ENCODE peak calls at places on chromosomes 13 and 19, in seven cellular contexts. One of them, this sample, is unnamed.

GRCh38 chr13:35720690-35721554 is 244.4 kb upstream of the MAB21L1 start:
- DNase-seq in PC-9: no peak
- DNase-seq in ovary: peak; percentile 58
- DNase-seq in psoas muscle: peak; percentile 64
- DNase-seq in HAP-1: peak; percentile 24
- DNase-seq in lower lobe of right lung: peak; percentile 52
- DNase-seq in effector memory CD4-positive, alpha-beta T cell: no peak
- DNase-seq in this sample: no peak

GRCh38 chr19:24140099-24140498 is 53.1 kb downstream of the ZNF254 start:
- DNase-seq in lower lobe of right lung: no peak
- DNase-seq in psoas muscle: no peak
- DNase-seq in ovary: no peak
- DNase-seq in effector memory CD4-positive, alpha-beta T cell: no peak
- DNase-seq in PC-9: no peak
- DNase-seq in HAP-1: no peak
- DNase-seq in this sample: no peak

GRCh38 chr19:47492571-47493377 is 8.8 kb upstream of the KPTN start:
- DNase-seq in ovary: no peak
- DNase-seq in lower lobe of right lung: no peak
- DNase-seq in effector memory CD4-positive, alpha-beta T cell: no peak
- DNase-seq in HAP-1: no peak
- DNase-seq in PC-9: no peak
- DNase-seq in psoas muscle: peak; percentile 42
- DNase-seq in this sample: no peak

GRCh38 chr13:106151056-106151699 is 384.3 kb downstream of the EFNB2 start:
- DNase-seq in psoas muscle: no peak
- DNase-seq in lower lobe of right lung: no peak
- DNase-seq in ovary: no peak
- DNase-seq in HAP-1: peak; percentile 43
- DNase-seq in PC-9: peak; percentile 99
- DNase-seq in effector memory CD4-positive, alpha-beta T cell: no peak
- DNase-seq in this sample: no peak

GRCh38 chr13:23558675-23559536 is 11.3 kb upstream of the TNFRSF19 start:
- DNase-seq in effector memory CD4-positive, alpha-beta T cell: no peak
- DNase-seq in PC-9: peak; percentile 70
- DNase-seq in lower lobe of right lung: peak; percentile 71
- DNase-seq in psoas muscle: peak; percentile 82
- DNase-seq in ovary: peak; percentile 45
- DNase-seq in HAP-1: peak; percentile 78
- DNase-seq in this sample: peak; percentile 85

GRCh38 chr19:23273022-23273593 is 22.9 kb upstream of the ZNF724 start:
- DNase-seq in psoas muscle: peak; percentile 47
- DNase-seq in ovary: no peak
- DNase-seq in HAP-1: no peak
- DNase-seq in PC-9: no peak
- DNase-seq in lower lobe of right lung: no peak
- DNase-seq in effector memory CD4-positive, alpha-beta T cell: no peak
- DNase-seq in this sample: peak; percentile 60

GRCh38 chr19:18605196-18605545 is 1.4 kb downstream of the CRLF1 start:
- DNase-seq in effector memory CD4-positive, alpha-beta T cell: no peak
- DNase-seq in psoas muscle: no peak
- DNase-seq in HAP-1: no peak
- DNase-seq in PC-9: no peak
- DNase-seq in ovary: no peak
- DNase-seq in lower lobe of right lung: no peak
- DNase-seq in this sample: no peak

GRCh38 chr13:72970956-72971355 is 87.8 kb upstream of the KLF5 start:
- DNase-seq in HAP-1: peak; percentile 68
- DNase-seq in psoas muscle: no peak
- DNase-seq in lower lobe of right lung: no peak
- DNase-seq in ovary: no peak
- DNase-seq in effector memory CD4-positive, alpha-beta T cell: no peak
- DNase-seq in PC-9: no peak
- DNase-seq in this sample: no peak

GRCh38 chr13:74667656-74668055 is 533.5 kb upstream of the KLF12 start:
- DNase-seq in psoas muscle: no peak
- DNase-seq in HAP-1: no peak
- DNase-seq in PC-9: no peak
- DNase-seq in ovary: no peak
- DNase-seq in lower lobe of right lung: no peak
- DNase-seq in effector memory CD4-positive, alpha-beta T cell: no peak
- DNase-seq in this sample: no peak

GRCh38 chr13:92602560-92602959 is 624.0 kb upstream of the GPC6 start:
- DNase-seq in HAP-1: no peak
- DNase-seq in psoas muscle: no peak
- DNase-seq in PC-9: no peak
- DNase-seq in effector memory CD4-positive, alpha-beta T cell: no peak
- DNase-seq in lower lobe of right lung: no peak
- DNase-seq in ovary: no peak
- DNase-seq in this sample: no peak

GRCh38 chr13:51780099-51780498 is 23.9 kb downstream of the DHRS12 start:
- DNase-seq in psoas muscle: no peak
- DNase-seq in PC-9: no peak
- DNase-seq in lower lobe of right lung: no peak
- DNase-seq in ovary: no peak
- DNase-seq in HAP-1: no peak
- DNase-seq in effector memory CD4-positive, alpha-beta T cell: no peak
- DNase-seq in this sample: no peak

GRCh38 chr19:35755550-35756371 is 1.1 kb downstream of the HSPB6 start:
- DNase-seq in HAP-1: no peak
- DNase-seq in psoas muscle: peak; percentile 97
- DNase-seq in PC-9: no peak
- DNase-seq in ovary: peak; percentile 95
- DNase-seq in lower lobe of right lung: no peak
- DNase-seq in effector memory CD4-positive, alpha-beta T cell: peak; percentile 45
- DNase-seq in this sample: peak; percentile 94

GRCh38 chr19:8973501-8974091 is 36.6 kb downstream of the MUC16 start:
- DNase-seq in ovary: no peak
- DNase-seq in HAP-1: no peak
- DNase-seq in lower lobe of right lung: no peak
- DNase-seq in effector memory CD4-positive, alpha-beta T cell: no peak
- DNase-seq in PC-9: peak; percentile 31
- DNase-seq in psoas muscle: no peak
- DNase-seq in this sample: no peak

GRCh38 chr13:60258349-60258748 is 94.6 kb upstream of the DIAPH3 start:
- DNase-seq in HAP-1: no peak
- DNase-seq in ovary: no peak
- DNase-seq in PC-9: no peak
- DNase-seq in psoas muscle: no peak
- DNase-seq in lower lobe of right lung: no peak
- DNase-seq in effector memory CD4-positive, alpha-beta T cell: no peak
- DNase-seq in this sample: no peak

GRCh38 chr19:47253970-47254369 is 2.4 kb upstream of the CCDC9 start:
- DNase-seq in HAP-1: no peak
- DNase-seq in ovary: no peak
- DNase-seq in effector memory CD4-positive, alpha-beta T cell: no peak
- DNase-seq in psoas muscle: no peak
- DNase-seq in PC-9: no peak
- DNase-seq in lower lobe of right lung: no peak
- DNase-seq in this sample: no peak

GRCh38 chr19:10505583-10506229 is 2.5 kb upstream of the KEAP1 start:
- DNase-seq in PC-9: no peak
- DNase-seq in ovary: peak; percentile 49
- DNase-seq in effector memory CD4-positive, alpha-beta T cell: peak; percentile 55
- DNase-seq in lower lobe of right lung: peak; percentile 87
- DNase-seq in psoas muscle: peak; percentile 88
- DNase-seq in HAP-1: peak; percentile 52
- DNase-seq in this sample: peak; percentile 76

GRCh38 chr13:48571121-48571901 is 38.4 kb upstream of the RCBTB2 start:
- DNase-seq in effector memory CD4-positive, alpha-beta T cell: no peak
- DNase-seq in ovary: peak; percentile 25
- DNase-seq in psoas muscle: no peak
- DNase-seq in HAP-1: no peak
- DNase-seq in PC-9: no peak
- DNase-seq in lower lobe of right lung: no peak
- DNase-seq in this sample: no peak
- H3K4me1 ChIP-seq in effector memory CD4-positive, alpha-beta T cell: peaks cover 19% of the 10 kb centered on the region
- H3K4me1 ChIP-seq in ovary: peaks cover 8% of the 10 kb centered on the region
- H3K4me1 ChIP-seq in psoas muscle: peaks cover 67% of the 10 kb centered on the region
- H3K4me1 ChIP-seq in HAP-1: peaks cover 3% of the 10 kb centered on the region
- H3K4me1 ChIP-seq in PC-9: no peaks in the 10 kb centered on the region
- H3K4me1 ChIP-seq in lower lobe of right lung: peaks cover 64% of the 10 kb centered on the region
- H3K4me1 ChIP-seq in this sample: peaks cover 62% of the 10 kb centered on the region

GRCh38 chr13:40665061-40665753 is 1.2 kb downstream of the FOXO1 start:
- DNase-seq in ovary: peak; percentile 39
- DNase-seq in lower lobe of right lung: peak; percentile 69
- DNase-seq in PC-9: no peak
- DNase-seq in effector memory CD4-positive, alpha-beta T cell: peak; percentile 6
- DNase-seq in psoas muscle: peak; percentile 68
- DNase-seq in HAP-1: no peak
- DNase-seq in this sample: no peak

GRCh38 chr13:40665754-40666057 is 735 bp downstream of the FOXO1 start:
- DNase-seq in psoas muscle: no peak
- DNase-seq in effector memory CD4-positive, alpha-beta T cell: peak; percentile 39
- DNase-seq in lower lobe of right lung: no peak
- DNase-seq in PC-9: no peak
- DNase-seq in ovary: no peak
- DNase-seq in HAP-1: no peak
- DNase-seq in this sample: no peak

GRCh38 chr13:40667622-40667978 is 1.2 kb upstream of the FOXO1 start:
- DNase-seq in HAP-1: no peak
- DNase-seq in psoas muscle: no peak
- DNase-seq in effector memory CD4-positive, alpha-beta T cell: no peak
- DNase-seq in lower lobe of right lung: no peak
- DNase-seq in PC-9: no peak
- DNase-seq in ovary: peak; percentile 47
- DNase-seq in this sample: no peak

GRCh38 chr13:40666905-40667621 is 622 bp upstream of the FOXO1 start:
- DNase-seq in effector memory CD4-positive, alpha-beta T cell: no peak
- DNase-seq in lower lobe of right lung: peak; percentile 87
- DNase-seq in HAP-1: no peak
- DNase-seq in PC-9: no peak
- DNase-seq in psoas muscle: peak; percentile 75
- DNase-seq in ovary: peak; percentile 55
- DNase-seq in this sample: no peak

DNA sequence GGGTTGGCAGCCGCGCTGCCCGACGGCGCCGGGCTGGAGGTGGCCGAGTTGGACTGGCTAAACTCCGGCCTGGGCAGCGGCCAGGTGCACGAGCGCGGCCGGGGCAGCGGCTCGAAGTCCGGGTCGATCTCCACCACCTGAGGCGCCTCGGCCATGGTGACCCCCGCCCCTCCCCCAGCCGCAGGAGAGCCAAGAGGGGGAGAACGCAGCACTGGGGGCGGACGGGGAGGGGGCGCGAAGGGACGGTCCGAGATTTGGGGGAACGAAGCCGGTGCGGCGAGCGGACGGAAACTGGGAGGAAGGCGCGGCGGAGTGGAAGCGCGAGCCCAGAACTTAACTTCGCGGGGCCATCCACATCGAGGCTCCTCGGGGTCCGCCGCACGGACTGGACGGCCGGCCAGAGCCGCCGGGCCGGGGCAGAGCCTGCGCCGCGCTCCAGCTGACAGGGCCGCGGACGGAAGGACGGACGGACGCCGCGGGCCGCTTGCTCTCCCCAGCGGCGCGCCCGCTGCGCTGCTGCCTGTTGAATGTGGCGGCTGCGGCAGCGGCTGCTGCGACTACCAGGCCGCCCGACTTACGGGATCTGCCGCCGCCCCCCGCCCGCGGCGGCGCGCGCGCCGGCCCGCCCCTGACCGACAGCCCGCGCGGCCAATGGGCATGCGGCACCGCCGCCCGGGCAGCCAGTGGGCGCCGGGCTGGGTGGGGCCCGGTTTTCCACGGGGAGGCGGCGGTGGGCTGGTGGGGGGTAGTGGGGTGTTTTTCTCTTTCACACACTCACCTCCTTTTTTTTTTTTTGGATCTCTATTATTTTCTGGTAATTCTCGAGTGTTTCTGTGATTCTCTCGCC is at the start of gene FOXO1:
- DNase-seq in psoas muscle: peak; percentile 95
- DNase-seq in PC-9: peak; percentile 58
- DNase-seq in ovary: peak; percentile 91
- DNase-seq in HAP-1: peak; percentile 69
- DNase-seq in effector memory CD4-positive, alpha-beta T cell: peak; percentile 79
- DNase-seq in lower lobe of right lung: peak; percentile 92
- DNase-seq in this sample: peak; percentile 89
- H3K4me1 ChIP-seq in psoas muscle: peaks cover 31% of the 10 kb centered on the region
- H3K4me1 ChIP-seq in PC-9: peaks cover 23% of the 10 kb centered on the region
- H3K4me1 ChIP-seq in ovary: peaks cover 7% of the 10 kb centered on the region
- H3K4me1 ChIP-seq in HAP-1: peaks cover 16% of the 10 kb centered on the region
- H3K4me1 ChIP-seq in effector memory CD4-positive, alpha-beta T cell: peaks cover 30% of the 10 kb centered on the region
- H3K4me1 ChIP-seq in lower lobe of right lung: peaks cover 39% of the 10 kb centered on the region
- H3K4me1 ChIP-seq in this sample: peaks cover 38% of the 10 kb centered on the region

GRCh38 chr19:12993562-12993961 is 1.7 kb upstream of the NFIX start:
- DNase-seq in lower lobe of right lung: no peak
- DNase-seq in psoas muscle: no peak
- DNase-seq in PC-9: no peak
- DNase-seq in HAP-1: no peak
- DNase-seq in ovary: no peak
- DNase-seq in effector memory CD4-positive, alpha-beta T cell: no peak
- DNase-seq in this sample: no peak

GRCh38 chr19:12990447-12990846 is 4.8 kb upstream of the NFIX start:
- DNase-seq in HAP-1: no peak
- DNase-seq in effector memory CD4-positive, alpha-beta T cell: no peak
- DNase-seq in PC-9: no peak
- DNase-seq in lower lobe of right lung: no peak
- DNase-seq in ovary: no peak
- DNase-seq in psoas muscle: no peak
- DNase-seq in this sample: no peak

GRCh38 chr19:12991296-12991695 is 4.0 kb upstream of the NFIX start:
- DNase-seq in PC-9: no peak
- DNase-seq in HAP-1: no peak
- DNase-seq in psoas muscle: no peak
- DNase-seq in effector memory CD4-positive, alpha-beta T cell: no peak
- DNase-seq in ovary: no peak
- DNase-seq in lower lobe of right lung: no peak
- DNase-seq in this sample: no peak

GRCh38 chr19:12992729-12993128 is 2.5 kb upstream of the NFIX start:
- DNase-seq in psoas muscle: no peak
- DNase-seq in PC-9: no peak
- DNase-seq in lower lobe of right lung: no peak
- DNase-seq in ovary: no peak
- DNase-seq in effector memory CD4-positive, alpha-beta T cell: no peak
- DNase-seq in HAP-1: no peak
- DNase-seq in this sample: no peak

DNA sequence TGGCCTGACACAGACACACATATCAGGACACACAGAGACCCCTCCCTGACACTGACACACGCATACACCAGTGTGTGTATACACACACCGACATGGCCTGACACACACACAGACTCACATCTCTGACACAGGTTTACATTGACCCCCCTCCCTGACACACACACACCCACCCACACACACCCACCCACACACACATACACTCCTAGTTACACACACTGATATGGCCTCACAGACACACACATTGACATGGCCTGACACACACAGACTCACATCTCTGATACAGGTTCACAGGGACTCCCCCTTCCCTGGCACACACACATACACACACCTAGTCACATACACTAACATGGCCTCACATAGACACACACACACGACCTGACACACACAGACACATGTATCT is 4.4 kb upstream of the NFIX start:
- DNase-seq in ovary: no peak
- DNase-seq in effector memory CD4-positive, alpha-beta T cell: no peak
- DNase-seq in psoas muscle: no peak
- DNase-seq in PC-9: no peak
- DNase-seq in HAP-1: no peak
- DNase-seq in lower lobe of right lung: no peak
- DNase-seq in this sample: no peak
- H3K4me1 ChIP-seq in ovary: peaks cover 3% of the 10 kb centered on the region
- H3K4me1 ChIP-seq in effector memory CD4-positive, alpha-beta T cell: peaks cover 4% of the 10 kb centered on the region
- H3K4me1 ChIP-seq in psoas muscle: peaks cover 2% of the 10 kb centered on the region
- H3K4me1 ChIP-seq in PC-9: peaks cover 5% of the 10 kb centered on the region
- H3K4me1 ChIP-seq in HAP-1: peaks cover 3% of the 10 kb centered on the region
- H3K4me1 ChIP-seq in lower lobe of right lung: no peaks in the 10 kb centered on the region
- H3K4me1 ChIP-seq in this sample: peaks cover 5% of the 10 kb centered on the region

GRCh38 chr19:33815410-33816340 is 19.0 kb downstream of the KCTD15 start:
- DNase-seq in lower lobe of right lung: peak; percentile 28
- DNase-seq in psoas muscle: no peak
- DNase-seq in effector memory CD4-positive, alpha-beta T cell: no peak
- DNase-seq in ovary: no peak
- DNase-seq in HAP-1: no peak
- DNase-seq in PC-9: no peak
- DNase-seq in this sample: no peak
- H3K4me1 ChIP-seq in lower lobe of right lung: peaks cover 45% of the 10 kb centered on the region
- H3K4me1 ChIP-seq in psoas muscle: peaks cover 7% of the 10 kb centered on the region
- H3K4me1 ChIP-seq in effector memory CD4-positive, alpha-beta T cell: peaks cover 14% of the 10 kb centered on the region
- H3K4me1 ChIP-seq in ovary: peaks cover 10% of the 10 kb centered on the region
- H3K4me1 ChIP-seq in HAP-1: peaks cover 13% of the 10 kb centered on the region
- H3K4me1 ChIP-seq in PC-9: peaks cover 21% of the 10 kb centered on the region
- H3K4me1 ChIP-seq in this sample: peaks cover 36% of the 10 kb centered on the region

This sample was measured in right atrium auricular region.